ENCODE peak calls at places on chromosomes 1 and 21, in nine cellular contexts. X is neuronal stem cell, G is lower lobe of right lung, Y is AG04449, J is brain microvascular endothelial cell, O is HCT116, H is GM23248, T is HFF-Myc, P is tibial nerve. B is an unnamed sample.

GRCh38 chr1:30834249-30834648 is 74.3 kb downstream of the SDC3 start:
- DNase-seq in J (no peak), O (no peak), P (no peak), T (no peak), G (no peak), X (no peak), H (no peak), Y (no peak), B (no peak)

GRCh38 chr1:61013189-61013952 is 69.0 kb upstream of the NFIA start:
- DNase-seq in Y (no peak), P (no peak), J (no peak), X (no peak), O (no peak), H (no peak), G (no peak), T (no peak), B (no peak)

GRCh38 chr1:104294259-104294658 is 544.6 kb downstream of the AMY1C start:
- DNase-seq in O (no peak), G (no peak), H (no peak), Y (no peak), P (no peak), T (no peak), J (no peak), X (no peak), B (no peak)

GRCh38 chr1:110464340-110464739 is 13.4 kb downstream of the PROK1 start:
- DNase-seq in H (peak), G (no peak), Y (no peak), P (no peak), J (no peak), X (no peak), O (no peak), T (no peak), B (peak)

GRCh38 chr1:186244825-186245224 is 130.2 kb downstream of the TPR start:
- DNase-seq in O (no peak), Y (no peak), J (no peak), P (no peak), X (no peak), H (no peak), T (no peak), G (no peak), B (no peak)

GRCh38 chr1:228305721-228306152 is 97.9 kb downstream of the OBSCN start:
- DNase-seq in J (no peak), T (no peak), X (no peak), H (no peak), O (no peak), Y (no peak), G (peak), P (no peak), B (no peak)

GRCh38 chr1:111139234-111139955 is 498 bp downstream of the DRAM2 start:
- DNase-seq in X (peak), Y (no peak), O (peak), J (peak), H (peak), P (no peak), G (no peak), T (no peak), B (peak)

GRCh38 chr1:113519561-113519960 is 129.2 kb downstream of the MAGI3 start:
- DNase-seq in Y (no peak), H (peak), O (no peak), G (no peak), J (peak), P (no peak), T (no peak), X (no peak), B (no peak)

GRCh38 chr1:46571691-46572225 is 20.3 kb upstream of the KNCN start:
- DNase-seq in Y (no peak), T (no peak), X (no peak), H (no peak), O (no peak), P (no peak), J (no peak), G (no peak), B (no peak)

GRCh38 chr1:213376862-213377372 is 325.9 kb downstream of the RPS6KC1 start:
- DNase-seq in O (no peak), X (no peak), H (no peak), Y (no peak), T (no peak), P (no peak), J (no peak), G (no peak), B (no peak)

GRCh38 chr1:26259005-26259404 is 20.9 kb upstream of the SH3BGRL3 start:
- DNase-seq in G (no peak), H (no peak), Y (no peak), X (no peak), O (no peak), J (no peak), T (no peak), P (no peak), B (no peak)

GRCh38 chr1:205449750-205450443 is 5.9 kb downstream of the BLACAT1 start:
- DNase-seq in P (no peak), O (peak), X (no peak), J (peak), G (peak), Y (no peak), T (no peak), H (peak), B (no peak)

GRCh38 chr1:37035828-37036666 is 1.7 kb upstream of the GRIK3 start:
- DNase-seq in T (no peak), O (no peak), G (no peak), J (no peak), P (no peak), Y (no peak), X (no peak), H (no peak), B (no peak)

GRCh38 chr1:32538887-32539583 is at the start of gene ZBTB8A:
- DNase-seq in P (no peak), Y (no peak), J (peak), G (peak), H (peak), O (peak), T (peak), X (peak), B (no peak)

GRCh38 chr1:36089393-36090121 is 865 bp downstream of the ADPRS start:
- DNase-seq in J (peak), T (no peak), Y (no peak), H (peak), X (no peak), P (no peak), O (no peak), G (no peak), B (no peak)

GRCh38 chr1:216464489-216464888 is 41.2 kb upstream of the USH2A start:
- DNase-seq in Y (peak), J (peak), G (no peak), P (no peak), O (no peak), X (no peak), H (peak), T (peak), B (peak)

GRCh38 chr1:234478152-234478480 is 863 bp downstream of the TARBP1 start:
- DNase-seq in T (no peak), G (peak), J (no peak), X (no peak), H (peak), P (no peak), O (no peak), Y (no peak), B (no peak)

GRCh38 chr1:113036639-113037321 is 36.2 kb upstream of the LRIG2 start:
- DNase-seq in Y (no peak), J (no peak), G (no peak), H (peak), T (no peak), P (no peak), O (no peak), X (no peak), B (no peak)

GRCh38 chr1:27103498-27103897 is 51.4 kb downstream of the SLC9A1 start:
- DNase-seq in J (no peak), X (no peak), T (no peak), O (no peak), H (no peak), P (no peak), Y (no peak), G (no peak), B (no peak)

GRCh38 chr1:241470361-241470760 is 49.2 kb downstream of the FH start:
- DNase-seq in O (no peak), P (no peak), J (no peak), H (no peak), T (no peak), G (no peak), Y (no peak), X (no peak), B (no peak)

GRCh38 chr1:6652986-6653385 is 28.3 kb downstream of the THAP3 start:
- DNase-seq in Y (no peak), H (no peak), G (no peak), X (no peak), T (no peak), P (no peak), O (no peak), J (no peak), B (no peak)

GRCh38 chr1:101203812-101204540 is 32.8 kb upstream of the S1PR1 start:
- DNase-seq in Y (peak), G (no peak), O (no peak), H (peak), J (peak), T (no peak), P (no peak), X (no peak), B (no peak)

GRCh38 chr1:226738995-226739695 is at the start of gene ITPKB:
- DNase-seq in H (peak), T (peak), G (peak), O (no peak), P (no peak), Y (no peak), J (peak), X (no peak), B (no peak)

GRCh38 chr1:49298304-49298703 is 521.6 kb upstream of the BEND5 start:
- DNase-seq in Y (no peak), X (no peak), J (no peak), P (no peak), O (no peak), H (no peak), G (no peak), T (no peak), B (peak)

GRCh38 chr21:27534211-27534610 is 567.3 kb upstream of the ADAMTS5 start:
- DNase-seq in G (no peak), H (peak), Y (no peak), P (no peak), O (no peak), T (no peak), J (no peak), X (no peak), B (no peak)

GRCh38 chr1:150869683-150870082 is 6.7 kb downstream of the ARNT start:
- DNase-seq in P (no peak), T (no peak), J (no peak), X (no peak), Y (no peak), O (no peak), G (no peak), H (peak), B (no peak)

GRCh38 chr1:939511-940107 is 15.9 kb downstream of the SAMD11 start:
- DNase-seq in T (no peak), H (peak), O (no peak), P (no peak), G (no peak), Y (no peak), J (no peak), X (no peak), B (no peak)

GRCh38 chr21:26790289-26790688 is 54.9 kb downstream of the ADAMTS1 start:
- DNase-seq in O (no peak), P (no peak), X (no peak), J (no peak), T (no peak), Y (no peak), G (no peak), H (no peak), B (no peak)

GRCh38 chr1:112798293-112798692 is 83.2 kb upstream of the PPM1J start:
- DNase-seq in H (no peak), T (no peak), X (no peak), P (no peak), O (no peak), Y (no peak), J (no peak), G (no peak), B (no peak)

GRCh38 chr1:3250624-3251023 is 181.6 kb downstream of the PRDM16 start:
- DNase-seq in Y (no peak), O (no peak), J (no peak), G (no peak), T (no peak), H (no peak), X (no peak), P (no peak), B (no peak)

GRCh38 chr1:3251099-3251809 is 182.3 kb downstream of the PRDM16 start:
- DNase-seq in T (no peak), G (no peak), P (no peak), O (no peak), H (no peak), Y (no peak), X (no peak), J (no peak), B (no peak)

GRCh38 chr1:3249846-3250501 is 181.0 kb downstream of the PRDM16 start:
- DNase-seq in T (no peak), G (no peak), X (no peak), O (no peak), H (no peak), Y (no peak), J (no peak), P (no peak), B (no peak)

GRCh38 chr1:3249236-3249845 is 180.3 kb downstream of the PRDM16 start:
- DNase-seq in H (no peak), X (peak), O (no peak), Y (no peak), G (no peak), J (no peak), T (no peak), P (no peak), B (no peak)

GRCh38 chr1:3251810-3252429 is 182.9 kb downstream of the PRDM16 start:
- DNase-seq in X (no peak), H (no peak), T (no peak), J (no peak), O (no peak), G (no peak), P (no peak), Y (no peak), B (no peak)
- H3K4me3 ChIP-seq in X (no peak), H (no peak), T (no peak), J (no peak), O (no peak), G (no peak), P (no peak), Y (no peak), B (no peak)

DNA sequence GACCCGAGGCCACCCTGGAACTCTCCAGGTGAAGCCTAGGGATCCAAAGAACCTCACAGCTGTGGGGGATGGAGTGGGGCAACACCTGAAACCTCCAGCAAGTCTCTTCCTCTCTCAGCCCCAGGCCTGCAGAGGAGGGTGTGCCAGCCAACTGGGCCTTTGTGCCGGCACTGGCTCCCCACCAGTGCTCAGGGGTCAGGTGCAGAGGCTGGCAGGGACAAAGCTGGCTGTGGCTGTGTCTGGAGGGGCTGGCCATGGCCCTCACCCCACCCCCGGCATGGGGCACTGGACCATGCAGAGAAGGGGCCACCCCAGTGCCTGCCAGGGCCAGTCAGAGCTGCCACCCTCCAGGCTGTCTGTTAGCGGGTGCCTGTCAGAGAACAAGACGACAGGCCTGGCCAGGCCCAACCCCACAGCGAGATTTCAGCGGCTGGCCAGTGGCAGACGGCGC is 3.9 kb downstream of the COL18A1 start:
- DNase-seq in T (no peak), P (no peak), Y (no peak), X (no peak), J (no peak), O (no peak), G (peak), H (no peak), B (no peak)
- H3K4me3 ChIP-seq in T (no peak), P (no peak), Y (no peak), X (no peak), J (no peak), O (no peak), G (no peak), H (no peak), B (no peak)

GRCh38 chr1:80778094-80778840 is 1022.5 kb upstream of the ADGRL2 start:
- DNase-seq in Y (no peak), P (no peak), O (no peak), H (no peak), J (no peak), X (no peak), G (no peak), T (no peak), B (no peak)
- H3K4me3 ChIP-seq in Y (no peak), P (no peak), O (no peak), H (no peak), J (no peak), X (no peak), G (no peak), T (no peak), B (no peak)

GRCh38 chr1:85584264-85584781 is 3.8 kb downstream of the CCN1 start:
- DNase-seq in J (peak), Y (peak), P (no peak), H (peak), G (no peak), X (peak), T (no peak), O (no peak), B (peak)
- H3K4me3 ChIP-seq in J (peak), Y (peak), P (no peak), H (peak), G (no peak), X (no peak), T (peak), O (no peak), B (no peak)

B was measured in skeletal muscle cell.